ENCODE peak calls at places on chromosome 18, in eight cellular contexts. M, U, T, W, K, J, C and A are unnamed samples.
A peak's percentile ranks its signal among the peaks of the same experiment; 100 is the strongest.

GRCh38 chr18:34592961-34593382 is 117.1 kb upstream of the DTNA start:
- DNase-seq in T (no peak), W (peak; percentile 80), M (peak; percentile 14), U (peak; percentile 51), J (peak; percentile 55), C (peak; percentile 50), K (no peak), A (peak; percentile 61)

GRCh38 chr18:8341481-8342230 is 267.6 kb upstream of the RAB12 start:
- DNase-seq in U (no peak), C (peak; percentile 79), W (peak; percentile 75), K (no peak), J (no peak), T (peak; percentile 97), M (peak; percentile 45), A (no peak)

GRCh38 chr18:35122586-35123224 is 81.5 kb downstream of the MAPRE2 start:
- DNase-seq in C (no peak), M (no peak), K (peak; percentile 21), W (no peak), J (peak; percentile 65), T (no peak), U (peak; percentile 78), A (no peak)

GRCh38 chr18:13011719-13012118 is 20.6 kb downstream of the CEP192 start:
- DNase-seq in K (no peak), J (no peak), C (no peak), W (no peak), T (no peak), U (no peak), M (no peak), A (no peak)

GRCh38 chr18:37502601-37503000 is 63.0 kb downstream of the CELF4 start:
- DNase-seq in J (no peak), U (no peak), W (no peak), M (no peak), T (no peak), C (no peak), K (no peak), A (no peak)

GRCh38 chr18:58225101-58225500 is 181.1 kb downstream of the NEDD4L start:
- DNase-seq in W (no peak), C (no peak), K (no peak), J (no peak), U (no peak), T (no peak), M (no peak), A (no peak)

GRCh38 chr18:70418551-70419311 is 129.9 kb downstream of the SOCS6 start:
- DNase-seq in T (no peak), M (no peak), U (no peak), K (no peak), J (no peak), C (no peak), W (peak; percentile 27), A (no peak)

GRCh38 chr18:3526421-3527354 is 76.7 kb downstream of the TGIF1 start:
- DNase-seq in W (peak; percentile 85), C (no peak), T (no peak), U (no peak), M (no peak), J (peak; percentile 85), K (no peak), A (no peak)

GRCh38 chr18:8657873-8658521 is 47.4 kb upstream of the MTCL1 start:
- DNase-seq in T (peak; percentile 38), U (peak; percentile 44), J (no peak), C (no peak), W (peak; percentile 18), K (no peak), M (no peak), A (no peak)

GRCh38 chr18:79853303-79853992 is 55.7 kb downstream of the KCNG2 start:
- DNase-seq in W (no peak), M (no peak), T (no peak), K (no peak), U (no peak), J (no peak), C (peak; percentile 28), A (peak; percentile 77)

GRCh38 chr18:61829108-61829507 is 63.7 kb downstream of the RNF152 start:
- DNase-seq in C (no peak), W (no peak), U (no peak), K (no peak), J (no peak), T (no peak), M (no peak), A (peak; percentile 49)

GRCh38 chr18:36298113-36298701 is 694 bp downstream of the FHOD3 start:
- DNase-seq in K (no peak), U (peak; percentile 60), W (no peak), T (no peak), M (no peak), C (no peak), J (no peak), A (no peak)

GRCh38 chr18:73479472-73479871 is 611.7 kb upstream of the NETO1 start:
- DNase-seq in C (no peak), U (no peak), K (no peak), W (peak; percentile 25), T (no peak), M (no peak), J (no peak), A (no peak)

GRCh38 chr18:42052137-42052708 is 97.2 kb downstream of the PIK3C3 start:
- DNase-seq in J (no peak), C (no peak), M (no peak), U (no peak), W (peak; percentile 10), K (no peak), T (no peak), A (no peak)

GRCh38 chr18:46073474-46074331 is 1.6 kb upstream of the PSTPIP2 start:
- DNase-seq in K (peak; percentile 64), T (peak; percentile 55), C (no peak), U (no peak), W (no peak), J (no peak), M (peak; percentile 63), A (no peak)

GRCh38 chr18:62348474-62348873 is 23.4 kb downstream of the TNFRSF11A start:
- DNase-seq in T (no peak), C (no peak), U (no peak), M (no peak), K (no peak), W (no peak), J (no peak), A (no peak)

GRCh38 chr18:55289775-55290174 is 298.2 kb downstream of the TCF4 start:
- DNase-seq in U (no peak), M (no peak), C (no peak), W (no peak), K (no peak), J (no peak), T (no peak), A (no peak)

GRCh38 chr18:55286257-55286825 is 301.7 kb downstream of the TCF4 start:
- DNase-seq in J (no peak), C (no peak), K (no peak), U (no peak), W (peak; percentile 80), T (no peak), M (no peak), A (no peak)

GRCh38 chr18:55289048-55289447 is 298.9 kb downstream of the TCF4 start:
- DNase-seq in W (no peak), J (no peak), C (no peak), U (no peak), K (no peak), T (no peak), M (no peak), A (no peak)

GRCh38 chr18:55287935-55288868 is 299.8 kb downstream of the TCF4 start:
- DNase-seq in J (no peak), C (no peak), U (no peak), W (no peak), M (no peak), T (no peak), K (no peak), A (no peak)

DNA sequence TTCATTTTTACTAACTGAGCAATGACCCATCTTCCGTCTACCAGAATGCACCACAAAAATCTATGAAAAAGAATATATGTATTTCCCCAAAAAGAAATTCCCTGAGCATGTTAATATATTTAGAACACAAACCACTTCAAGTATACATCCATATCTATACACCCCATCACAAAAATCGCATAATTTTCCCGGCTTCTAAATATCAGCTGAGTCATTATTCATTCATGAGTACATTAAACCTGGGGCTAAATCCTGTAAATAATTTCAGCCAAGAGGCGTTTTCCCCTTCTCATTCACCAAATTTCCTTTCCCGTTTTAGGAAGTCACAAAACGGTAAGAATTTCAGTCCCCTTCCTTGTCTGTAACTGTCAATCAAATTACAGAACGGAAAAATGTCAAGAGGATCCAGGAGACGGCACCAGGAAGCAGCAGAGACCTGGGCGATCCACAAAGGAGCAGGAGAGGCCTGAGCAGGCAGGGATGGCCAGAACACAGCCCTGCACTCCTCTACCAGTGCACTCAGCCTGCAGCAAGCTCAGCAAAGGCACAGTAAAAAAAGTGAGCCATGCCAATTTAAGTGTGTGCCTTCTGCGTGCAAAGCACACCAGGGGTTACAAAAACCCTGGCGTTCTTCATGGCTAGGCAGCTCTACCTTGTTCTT is 300.7 kb downstream of the TCF4 start:
- DNase-seq in C (no peak), T (no peak), J (no peak), K (no peak), M (no peak), U (no peak), W (no peak), A (no peak)
- H3K4me1 ChIP-seq in C (no peaks in the 10 kb centered on the region), T (no peaks in the 10 kb centered on the region), J (no peaks in the 10 kb centered on the region), K (no peaks in the 10 kb centered on the region), M (no peaks in the 10 kb centered on the region), U (no peaks in the 10 kb centered on the region), W (peaks cover 4% of the 10 kb centered on the region), A (no peaks in the 10 kb centered on the region)

DNA sequence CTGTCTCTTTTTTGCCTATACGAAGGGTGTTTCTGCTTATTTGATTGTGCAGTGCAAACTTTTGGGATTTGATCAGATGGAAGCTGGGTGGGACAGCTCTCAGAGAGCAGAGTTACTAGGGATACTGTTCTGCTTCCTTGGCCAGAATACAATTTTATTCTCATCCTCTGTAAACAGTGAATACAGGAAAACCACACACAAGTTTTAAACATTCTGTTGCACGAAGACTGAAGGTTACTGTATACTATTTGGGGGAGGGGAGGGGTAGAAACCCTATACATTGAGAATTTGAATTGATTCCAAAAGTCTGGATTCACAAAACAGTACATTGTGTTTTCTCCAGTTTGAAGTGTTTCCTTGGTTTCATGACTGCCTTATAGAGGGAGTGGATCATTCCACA is 149.9 kb downstream of the SETBP1 start:
- DNase-seq in M (no peak), T (no peak), U (no peak), K (no peak), J (no peak), W (no peak), C (no peak), A (no peak)
- H3K4me1 ChIP-seq in M (no peaks in the 10 kb centered on the region), T (peaks cover 17% of the 10 kb centered on the region), U (peaks cover 7% of the 10 kb centered on the region), K (no peaks in the 10 kb centered on the region), J (peaks cover 11% of the 10 kb centered on the region), W (peaks cover 16% of the 10 kb centered on the region), C (no peaks in the 10 kb centered on the region), A (peaks cover 7% of the 10 kb centered on the region)

DNA sequence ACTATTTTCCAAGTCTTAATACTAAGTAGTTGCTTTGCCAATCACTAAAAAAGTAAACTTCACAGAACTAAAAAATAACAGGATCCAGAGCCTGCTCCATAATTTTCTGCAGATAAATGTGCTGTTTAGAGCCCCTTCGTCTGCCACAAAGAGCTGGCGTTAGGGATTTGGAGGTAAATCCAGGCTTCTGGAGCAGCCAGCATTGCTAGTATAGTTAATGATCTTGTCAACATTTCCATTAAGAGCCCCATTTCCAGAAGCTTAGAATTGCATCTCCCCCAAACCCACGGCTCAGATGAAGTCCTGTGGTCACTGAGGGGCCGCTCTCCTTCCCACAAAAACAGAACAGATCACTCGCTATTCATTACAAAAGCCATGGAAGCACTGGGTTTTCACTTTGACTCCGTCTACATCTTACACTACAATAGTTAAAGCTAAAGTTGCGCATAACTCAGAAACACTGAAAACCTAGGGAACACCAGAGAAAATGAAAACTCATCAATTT is 41.9 kb downstream of the ZNF516 start:
- DNase-seq in T (no peak), M (no peak), J (no peak), K (no peak), W (no peak), C (no peak), U (peak; percentile 21), A (no peak)
- H3K4me1 ChIP-seq in T (peaks cover 17% of the 10 kb centered on the region), M (peaks cover 4% of the 10 kb centered on the region), J (peaks cover 9% of the 10 kb centered on the region), K (peaks cover 24% of the 10 kb centered on the region), W (peaks cover 56% of the 10 kb centered on the region), C (no peaks in the 10 kb centered on the region), U (peaks cover 2% of the 10 kb centered on the region), A (peaks cover 21% of the 10 kb centered on the region)

GRCh38 chr18:24009246-24009645 is 5.3 kb upstream of the TTC39C start:
- DNase-seq in U (no peak), K (no peak), M (no peak), C (no peak), W (no peak), J (no peak), T (no peak), A (no peak)
- H3K4me1 ChIP-seq in U (no peaks in the 10 kb centered on the region), K (peaks cover 77% of the 10 kb centered on the region), M (no peaks in the 10 kb centered on the region), C (no peaks in the 10 kb centered on the region), W (no peaks in the 10 kb centered on the region), J (no peaks in the 10 kb centered on the region), T (peaks cover 1% of the 10 kb centered on the region), A (no peaks in the 10 kb centered on the region)